ENCODE peak calls at places on chromosomes 6 and 20, in four cellular contexts. U is nephron progenitor cell; D is activated CD4-positive, alpha-beta T cell treated with anti-CD3 and anti-CD28 coated beads, Interleukin-2, amount 50 U/mL, for 1 hour; O is RWPE1. R is an unnamed sample.

GRCh38 chr20:51389543-51389924 is 153.0 kb downstream of the NFATC2 start:
- DNase-seq in O (no peak), U (no peak), D (no peak), R (no peak)

GRCh38 chr6:129555206-129555832 is 154.7 kb downstream of the ARHGAP18 start:
- DNase-seq in U (no peak), D (no peak), O (no peak), R (no peak)

GRCh38 chr6:36701401-36701991 is 3.9 kb downstream of the RAB44 start:
- DNase-seq in D (no peak), O (peak), U (no peak), R (peak)

GRCh38 chr6:69026715-69027114 is 391.6 kb downstream of the ADGRB3 start:
- DNase-seq in D (no peak), O (no peak), U (no peak), R (no peak)

GRCh38 chr20:41318271-41318649 is 729 bp upstream of the ZHX3 start:
- DNase-seq in O (no peak), U (no peak), D (no peak), R (peak)

GRCh38 chr20:62159835-62160234 is 16.3 kb downstream of the SS18L1 start:
- DNase-seq in U (no peak), D (no peak), O (peak), R (no peak)

GRCh38 chr6:158338311-158339112 is 26.2 kb downstream of the TULP4 start:
- DNase-seq in U (no peak), D (no peak), O (no peak), R (no peak)

GRCh38 chr20:45461225-45461624 is 8.3 kb upstream of the WFDC2 start:
- DNase-seq in D (no peak), O (no peak), U (no peak), R (no peak)

GRCh38 chr6:44332585-44332984 is 9.9 kb upstream of the SPATS1 start:
- DNase-seq in D (no peak), O (no peak), U (no peak), R (no peak)

GRCh38 chr6:27472182-27472616 is 706 bp downstream of the ZNF184 start:
- DNase-seq in U (peak), O (peak), D (peak), R (peak)

GRCh38 chr6:2798586-2799134 is 33.5 kb downstream of the WRNIP1 start:
- DNase-seq in D (no peak), O (no peak), U (no peak), R (no peak)

GRCh38 chr6:12296255-12296573 is 6.1 kb downstream of the EDN1 start:
- DNase-seq in O (peak), U (no peak), D (no peak), R (no peak)

GRCh38 chr6:150118208-150118607 is 24.6 kb upstream of the PPP1R14C start:
- DNase-seq in U (no peak), O (no peak), D (no peak), R (no peak)

GRCh38 chr6:54426995-54427394 is 118.8 kb downstream of the TINAG start:
- DNase-seq in D (no peak), U (no peak), O (no peak), R (no peak)

GRCh38 chr6:42781811-42782688 is at the start of gene BICRAL:
- DNase-seq in U (peak), O (peak), D (peak), R (peak)

GRCh38 chr6:30340589-30341054 is 4.3 kb upstream of the RPP21 start:
- DNase-seq in D (no peak), O (no peak), U (no peak), R (no peak)

GRCh38 chr6:165573671-165574070 is 89.4 kb downstream of the PDE10A start:
- DNase-seq in D (no peak), U (no peak), O (no peak), R (no peak)

GRCh38 chr20:17431621-17432364 is 99.4 kb downstream of the BFSP1 start:
- DNase-seq in U (peak), O (peak), D (peak), R (peak)

GRCh38 chr6:109626311-109626710 is 64.7 kb downstream of the AK9 start:
- DNase-seq in O (no peak), U (no peak), D (no peak), R (no peak)

GRCh38 chr6:94270040-94270689 is 850.8 kb upstream of the EPHA7 start:
- DNase-seq in U (no peak), O (no peak), D (no peak), R (no peak)

GRCh38 chr6:108690326-108691000 is 129.7 kb downstream of the FOXO3 start:
- DNase-seq in O (peak), U (no peak), D (no peak), R (no peak)

GRCh38 chr20:34397096-34397495 is 34.0 kb downstream of the ITCH start:
- DNase-seq in O (no peak), D (no peak), U (no peak), R (no peak)

GRCh38 chr6:15516378-15516777 is 146.4 kb downstream of the DTNBP1 start:
- DNase-seq in D (no peak), U (no peak), O (no peak), R (no peak)

GRCh38 chr6:43211960-43212359 is 17.3 kb downstream of the DNPH1 start:
- DNase-seq in U (no peak), O (no peak), D (no peak), R (no peak)

GRCh38 chr20:10433014-10433622 is 904 bp downstream of the MKKS start:
- DNase-seq in U (no peak), D (no peak), O (no peak), R (no peak)

GRCh38 chr6:144214622-144215401 is 64.5 kb downstream of the STX11 start:
- DNase-seq in D (no peak), O (no peak), U (no peak), R (peak)

GRCh38 chr6:35165630-35166071 is 24.5 kb upstream of the TCP11 start:
- DNase-seq in D (no peak), U (no peak), O (peak), R (peak)

GRCh38 chr20:59144179-59144830 is 19.3 kb upstream of the ZNF831 start:
- DNase-seq in O (no peak), U (no peak), D (no peak), R (no peak)

GRCh38 chr6:89310929-89311328 is 4.2 kb downstream of the GABRR2 start:
- DNase-seq in U (no peak), D (no peak), O (peak), R (no peak)